ENCODE peak calls at places on chromosomes 12 and 14, in four cellular contexts. P, V, S and C are unnamed samples.

GRCh38 chr14:41607119-41607785 is 576 bp downstream of the LRFN5 start:
- DNase-seq in P (no peak), S (peak), V (no peak), C (peak)

GRCh38 chr12:52975204-52975603 is 26.3 kb downstream of the KRT18 start:
- DNase-seq in V (no peak), S (no peak), P (peak), C (no peak)

GRCh38 chr12:107318804-107319535 is 225.6 kb upstream of the CRY1 start:
- DNase-seq in P (no peak), V (no peak), S (peak), C (peak)

GRCh38 chr12:109951751-109952150 is 44.4 kb downstream of the GIT2 start:
- DNase-seq in V (no peak), P (no peak), S (no peak), C (no peak)

GRCh38 chr12:16120027-16120426 is 157.5 kb downstream of the SLC15A5 start:
- DNase-seq in V (no peak), P (no peak), S (no peak), C (no peak)

GRCh38 chr14:22432348-22432976 is 156.6 kb downstream of the DAD1 start:
- DNase-seq in S (no peak), V (no peak), P (no peak), C (no peak)

GRCh38 chr12:92075425-92075891 is 70.2 kb downstream of the BTG1 start:
- DNase-seq in P (no peak), S (no peak), V (no peak), C (no peak)

GRCh38 chr12:27554421-27555186 is 30.6 kb downstream of the PPFIBP1 start:
- DNase-seq in S (no peak), V (no peak), P (no peak), C (no peak)

GRCh38 chr12:104669851-104670337 is 213.1 kb downstream of the CHST11 start:
- DNase-seq in P (no peak), S (no peak), V (peak), C (no peak)

GRCh38 chr12:34391771-34392581 is 369.7 kb downstream of the ALG10 start:
- DNase-seq in S (no peak), P (no peak), V (no peak), C (no peak)

GRCh38 chr12:110197003-110197402 is 72.8 kb downstream of the IFT81 start:
- DNase-seq in S (no peak), V (no peak), P (no peak), C (no peak)

GRCh38 chr14:59422069-59422881 is 42.9 kb downstream of the GPR135 start:
- DNase-seq in V (no peak), S (no peak), P (no peak), C (no peak)

GRCh38 chr12:77947326-77947725 is 116.6 kb downstream of the NAV3 start:
- DNase-seq in P (no peak), S (no peak), V (no peak), C (no peak)

GRCh38 chr12:122022393-122023338 is 982 bp downstream of the BCL7A start:
- DNase-seq in P (no peak), V (no peak), S (peak), C (peak)

GRCh38 chr12:124605869-124606774 is 38.7 kb upstream of the NCOR2 start:
- DNase-seq in P (no peak), S (no peak), V (no peak), C (no peak)

GRCh38 chr12:87807127-87807526 is 222.1 kb downstream of the C12orf50 start:
- DNase-seq in S (no peak), P (no peak), V (no peak), C (no peak)

GRCh38 chr12:52249041-52249461 is 16.0 kb downstream of the KRT7 start:
- DNase-seq in V (no peak), P (no peak), S (no peak), C (no peak)

GRCh38 chr14:65151329-65152010 is 49.2 kb upstream of the MAX start:
- DNase-seq in V (no peak), P (no peak), S (no peak), C (no peak)

GRCh38 chr12:10215451-10215850 is 2.8 kb downstream of the GABARAPL1 start:
- DNase-seq in P (no peak), S (no peak), V (no peak), C (no peak)

GRCh38 chr12:5003025-5003666 is 40.5 kb upstream of the KCNA5 start:
- DNase-seq in S (peak), V (no peak), P (peak), C (peak)

GRCh38 chr12:19205120-19205519 is 75.6 kb downstream of the PLEKHA5 start:
- DNase-seq in V (no peak), S (no peak), P (no peak), C (no peak)

GRCh38 chr14:104919993-104920315 is 4.7 kb upstream of the PLD4 start:
- DNase-seq in V (no peak), S (no peak), P (no peak), C (no peak)

DNA sequence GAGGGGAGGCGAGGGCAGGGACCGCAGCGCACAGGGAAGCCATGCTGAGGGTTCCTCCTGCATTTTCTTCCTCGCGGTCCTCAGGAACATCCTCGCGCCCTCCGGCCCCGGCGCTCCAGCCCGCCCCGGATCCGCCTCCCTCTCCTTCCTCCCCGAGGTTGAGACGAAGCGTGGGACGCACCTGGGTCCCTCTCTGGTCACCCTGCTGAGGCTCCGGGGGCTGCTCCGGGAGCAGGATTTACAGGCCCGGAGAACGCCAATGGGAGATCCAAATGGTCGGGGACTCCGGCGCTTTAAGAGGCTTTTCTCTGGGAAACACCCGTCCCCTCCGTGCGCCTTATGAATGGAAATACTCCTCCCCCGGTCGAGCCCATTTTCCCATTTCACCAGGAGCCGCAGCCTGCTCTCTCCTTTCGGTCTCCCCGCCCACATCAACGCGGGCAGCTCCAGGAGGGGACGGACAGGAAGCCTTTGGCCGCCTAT is 379 bp upstream of the UNC79 start:
- DNase-seq in P (no peak), V (no peak), S (peak), C (peak)
- TF ChIP-seq SP1 in P (no peak), V (no peak), S (no peak), C (no peak)

DNA sequence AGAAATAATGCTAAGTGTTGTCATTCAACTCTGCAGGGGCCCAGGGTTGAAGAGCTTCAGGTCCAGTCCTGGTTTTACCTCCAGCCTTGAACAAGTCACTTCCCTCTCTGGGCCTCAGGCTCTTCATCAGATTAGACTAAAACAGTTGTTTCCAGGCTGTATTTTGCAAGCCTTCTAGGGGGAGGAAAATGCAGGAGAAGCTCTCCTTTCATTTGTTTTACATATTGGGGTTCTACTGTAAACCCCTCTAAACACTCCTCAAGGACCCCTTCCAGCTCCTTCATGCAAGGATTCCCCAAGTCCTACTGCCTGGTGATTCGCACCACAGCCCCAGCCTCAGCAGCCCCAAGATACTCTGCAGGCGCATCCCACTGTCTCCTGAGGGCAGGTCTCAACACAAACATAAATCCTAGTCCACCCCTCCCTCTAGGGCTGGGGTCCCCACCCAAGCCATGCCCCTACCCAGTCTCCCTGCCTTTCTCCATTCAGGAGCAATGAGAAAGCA is 2.7 kb downstream of the SDR9C7 start:
- DNase-seq in S (no peak), P (peak), V (no peak), C (no peak)
- TF ChIP-seq SP1 in S (no peak), P (no peak), V (peak), C (no peak)

DNA sequence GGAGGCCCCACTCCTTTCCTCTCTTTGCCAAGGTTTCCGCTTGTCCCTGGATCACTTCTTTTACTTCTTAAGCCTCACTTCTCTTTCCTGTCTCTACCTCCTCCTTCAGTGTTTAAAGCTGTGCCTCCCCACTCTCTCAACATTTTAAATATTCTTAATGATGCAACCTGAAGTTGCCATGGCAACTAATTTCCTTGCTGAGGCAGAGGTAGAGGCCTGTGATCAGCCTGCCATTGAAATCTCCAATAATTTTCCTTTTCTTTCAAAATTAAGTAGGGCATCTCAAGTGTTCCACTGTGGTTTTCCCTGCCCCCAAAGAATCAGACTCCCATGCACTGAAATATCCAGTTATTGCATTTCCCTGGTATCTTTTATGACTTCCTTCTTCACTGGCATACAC is 108.6 kb upstream of the VRK1 start:
- DNase-seq in S (no peak), P (no peak), V (no peak), C (no peak)
- TF ChIP-seq SP1 in S (no peak), P (no peak), V (no peak), C (no peak)

DNA sequence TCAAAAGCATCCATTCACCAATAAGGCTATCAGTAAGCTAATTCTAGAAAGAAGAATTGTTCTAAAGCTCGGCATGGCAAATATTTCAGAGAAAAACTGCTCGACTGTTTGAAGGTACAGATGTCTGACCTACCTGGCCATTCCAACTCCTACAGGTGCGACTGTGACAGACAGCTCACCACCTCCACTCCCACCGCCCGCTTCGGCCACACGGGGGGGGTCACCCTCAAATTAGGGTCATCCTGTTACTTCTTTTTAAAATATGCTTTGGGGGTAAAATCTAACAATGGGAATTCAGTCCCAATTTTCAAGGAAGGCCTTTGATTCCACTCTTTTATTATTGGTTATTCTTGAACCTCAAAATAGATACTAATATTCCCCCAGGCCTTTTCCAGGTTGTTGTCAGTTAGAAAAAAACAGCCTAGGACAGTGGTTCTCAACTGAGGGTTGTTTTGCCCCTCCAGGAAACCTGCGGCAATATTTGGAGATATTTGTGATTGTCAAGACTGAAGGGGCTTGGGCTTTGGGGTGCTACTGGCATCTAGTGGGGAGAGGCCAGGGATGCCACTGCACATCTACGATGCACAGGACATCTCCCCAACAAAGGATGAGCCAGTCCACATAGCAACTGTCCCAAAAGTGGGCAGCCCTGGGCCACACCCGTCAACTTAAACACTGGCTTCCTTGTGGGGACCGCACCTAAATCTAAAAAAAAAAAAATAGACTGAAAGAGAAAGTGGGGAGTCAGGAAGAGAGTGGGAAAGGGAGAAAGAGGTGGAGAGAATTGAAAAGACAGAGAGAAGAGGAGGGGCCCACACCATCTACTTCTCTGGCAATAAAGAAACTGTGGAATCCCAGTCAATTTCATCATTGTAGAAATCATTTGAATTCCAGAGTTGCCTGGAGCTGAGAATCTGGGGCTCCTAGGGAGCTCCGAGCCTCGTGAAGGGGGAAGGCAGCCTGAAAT is 81.0 kb downstream of the BCL11B start:
- DNase-seq in P (no peak), V (no peak), S (no peak), C (no peak)
- TF ChIP-seq SP1 in P (no peak), V (no peak), S (no peak), C (no peak)

DNA sequence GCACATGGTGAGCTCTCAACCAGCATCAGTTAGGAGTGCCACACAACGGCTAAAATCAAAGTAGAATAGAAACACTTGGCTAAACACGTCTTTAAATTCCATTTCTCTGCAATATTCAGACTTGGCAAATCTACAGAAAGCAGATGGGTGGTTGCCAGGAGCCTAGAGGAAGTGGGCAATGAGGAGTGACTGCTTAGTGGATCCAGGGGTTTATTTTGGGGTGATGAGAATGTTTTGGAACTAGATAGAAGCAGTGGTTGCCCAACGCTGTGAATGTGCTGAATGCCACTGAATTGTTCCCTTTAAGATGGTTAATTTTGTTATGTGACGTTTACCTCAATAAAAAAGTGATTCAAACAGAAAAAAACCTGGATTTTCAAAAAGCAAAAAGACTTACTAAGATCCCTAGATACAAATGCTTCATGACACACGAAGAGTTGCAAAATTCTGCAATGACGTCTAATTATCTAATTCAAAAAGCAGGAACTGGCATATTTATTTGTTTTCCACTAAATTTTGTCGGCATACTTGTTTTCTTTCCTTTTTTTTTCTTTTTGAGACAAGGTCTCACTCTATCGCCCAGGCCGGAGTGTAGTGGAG is 34.2 kb downstream of the DAO start:
- DNase-seq in S (no peak), V (no peak), P (no peak), C (no peak)
- TF ChIP-seq SP1 in S (no peak), V (no peak), P (no peak), C (no peak)

DNA sequence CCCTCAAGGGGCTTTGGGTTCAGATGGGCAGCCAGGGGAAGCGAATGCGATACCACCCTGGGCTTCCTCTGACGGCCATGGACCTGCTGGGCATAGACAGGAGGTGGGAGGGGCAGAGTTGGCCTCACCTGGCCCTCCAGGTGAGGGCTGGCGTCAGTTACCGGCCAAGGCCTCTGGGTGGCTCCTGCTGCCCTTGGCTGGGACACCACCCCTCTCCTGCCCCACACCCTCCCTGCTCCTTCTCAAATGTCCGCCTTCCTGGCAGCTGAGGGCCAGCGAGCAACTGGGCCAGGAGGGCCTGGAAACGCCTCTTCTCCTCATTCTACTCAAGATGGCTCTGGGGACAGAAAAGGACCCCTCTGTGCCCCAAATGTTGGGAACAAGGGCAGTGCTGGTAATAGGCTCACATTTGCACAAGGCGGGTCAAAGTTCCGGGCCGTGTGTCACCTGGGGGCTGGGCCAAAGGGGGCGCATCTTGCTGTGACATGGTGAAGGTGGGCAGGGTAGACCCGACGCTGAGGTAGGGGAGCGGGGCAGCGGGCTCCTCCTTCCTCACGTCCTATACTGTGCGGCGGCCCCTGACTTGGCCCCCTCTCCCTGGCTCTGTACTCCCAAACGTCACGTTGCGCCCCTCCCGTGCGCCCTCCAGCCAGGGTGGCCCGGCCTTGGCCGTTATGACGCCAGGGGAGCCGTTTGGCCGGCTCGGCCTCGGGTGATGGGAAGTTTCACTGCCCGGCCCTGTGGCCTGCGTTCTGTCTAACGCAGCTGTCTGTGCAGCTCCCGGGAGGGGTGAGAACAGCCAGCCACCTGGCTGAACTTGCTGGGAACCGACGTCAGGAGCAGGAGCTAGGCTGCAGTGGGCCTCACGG is 18.1 kb upstream of the DLK1 start:
- DNase-seq in V (no peak), S (peak), P (peak), C (no peak)
- TF ChIP-seq SP1 in V (no peak), S (peak), P (no peak), C (no peak)

GRCh38 chr12:71892059-71892458 is 46.6 kb upstream of the TPH2 start:
- DNase-seq in S (no peak), V (no peak), P (no peak), C (no peak)
- TF ChIP-seq SP1 in S (no peak), V (no peak), P (no peak), C (no peak)

GRCh38 chr12:113899042-113899843 is 66.9 kb downstream of the RBM19 start:
- DNase-seq in P (no peak), S (no peak), V (no peak), C (no peak)
- TF ChIP-seq SP1 in P (no peak), S (no peak), V (no peak), C (no peak)

GRCh38 chr12:71243375-71243774 is 85.6 kb upstream of the TSPAN8 start:
- DNase-seq in S (no peak), V (no peak), P (no peak), C (no peak)
- TF ChIP-seq SP1 in S (no peak), V (no peak), P (no peak), C (no peak)

DNA sequence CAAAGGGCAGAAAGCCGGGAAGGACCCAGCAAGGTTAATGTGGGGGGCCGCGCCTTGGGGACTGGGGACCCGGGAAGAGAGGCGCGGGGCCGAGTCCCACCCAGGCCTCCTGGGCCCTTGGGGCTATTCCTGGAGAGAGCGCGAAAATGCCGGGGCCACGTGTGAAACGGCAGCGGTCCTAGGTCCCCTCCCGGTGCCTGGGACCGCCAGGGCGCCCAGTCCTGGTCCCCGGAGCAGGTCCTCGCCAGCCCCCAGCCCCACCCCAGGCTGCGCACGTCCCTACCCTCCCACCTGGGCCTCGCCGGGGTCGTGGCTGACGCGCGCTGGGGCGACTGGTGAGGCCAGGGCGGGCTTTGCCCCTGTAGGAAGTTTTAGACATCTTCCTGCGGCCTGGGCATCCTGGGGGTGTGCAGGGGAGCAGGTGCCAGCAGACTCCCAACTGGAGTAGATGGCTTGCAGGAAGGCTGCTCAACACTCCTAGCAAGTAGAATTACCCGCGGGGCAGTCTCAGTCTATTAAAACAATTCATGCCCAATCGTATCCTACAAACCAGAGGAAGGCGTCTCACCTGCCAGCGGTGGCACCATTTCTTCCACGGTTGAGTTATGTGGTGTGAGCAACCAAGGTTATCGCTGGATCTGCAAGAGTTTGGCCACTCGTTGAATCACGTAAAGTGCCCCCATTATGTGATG is 759 bp downstream of the FAR2 start:
- DNase-seq in S (peak), V (no peak), P (no peak), C (peak)
- TF ChIP-seq SP1 in S (no peak), V (no peak), P (no peak), C (no peak)